ENCODE peak calls at places on chromosomes 11 and 22, in nine cellular contexts. Z, G, H, Q, W, B, A, U and N are unnamed samples.

GRCh38 chr22:17540481-17540880 is 22.8 kb upstream of the SLC25A18 start:
- DNase-seq in W (no peak), Q (no peak), U (no peak), Z (no peak), A (no peak), B (no peak), H (no peak), G (no peak), N (no peak)

GRCh38 chr11:57071829-57072228 is 83.1 kb downstream of the OR5AK2 start:
- DNase-seq in G (no peak), A (no peak), Q (no peak), W (no peak), U (peak), Z (no peak), B (no peak), H (no peak), N (no peak)

GRCh38 chr11:16326679-16327297 is 29.6 kb downstream of the SOX6 start:
- DNase-seq in H (no peak), B (no peak), Q (no peak), W (no peak), Z (no peak), U (peak), G (no peak), A (no peak), N (no peak)

GRCh38 chr11:75562836-75563484 is 907 bp downstream of the SERPINH1 start:
- DNase-seq in Q (peak), Z (peak), B (no peak), W (peak), G (no peak), H (no peak), A (no peak), U (peak), N (peak)

GRCh38 chr11:45652781-45653180 is 12.6 kb downstream of the CHST1 start:
- DNase-seq in W (no peak), Z (no peak), G (no peak), U (peak), H (no peak), Q (no peak), A (no peak), B (no peak), N (no peak)

GRCh38 chr11:8229299-8230177 is 34.1 kb downstream of the LMO1 start:
- DNase-seq in U (peak), Q (no peak), B (no peak), W (no peak), A (no peak), H (no peak), Z (no peak), G (no peak), N (no peak)

GRCh38 chr11:60740573-60740972 is 16.1 kb downstream of the MS4A18 start:
- DNase-seq in B (no peak), H (no peak), U (no peak), G (no peak), W (no peak), A (no peak), Z (no peak), Q (no peak), N (no peak)

GRCh38 chr11:133991101-133991500 is 34.3 kb upstream of the IGSF9B start:
- DNase-seq in G (no peak), A (no peak), B (no peak), U (no peak), Z (no peak), H (no peak), W (no peak), Q (no peak), N (no peak)

GRCh38 chr11:105274631-105275030 is 135.1 kb upstream of the CARD18 start:
- DNase-seq in A (no peak), H (no peak), W (no peak), Z (no peak), G (no peak), B (no peak), U (peak), Q (no peak), N (no peak)

GRCh38 chr11:129117595-129118350 is 74.4 kb downstream of the ARHGAP32 start:
- DNase-seq in U (peak), H (peak), W (peak), G (peak), Q (peak), A (peak), B (no peak), Z (peak), N (peak)

GRCh38 chr11:80414766-80415165 is 973.9 kb upstream of the TENM4 start:
- DNase-seq in W (no peak), G (no peak), B (no peak), A (no peak), U (peak), H (no peak), Z (peak), Q (no peak), N (no peak)

GRCh38 chr11:62295504-62295903 is 3.4 kb downstream of the SCGB1D4 start:
- DNase-seq in Z (peak), W (no peak), G (no peak), H (peak), U (peak), A (peak), Q (no peak), B (no peak), N (peak)